ENCODE peak calls at places on chromosomes 4 and X, in nine cellular contexts. One of them, this sample, is unnamed. For H3K36me3, the result is how much of the 10 kb centered on the place peaks cover.

GRCh38 chr4:54625391-54625790 is 32.4 kb upstream of the KIT start:
- DNase-seq in vagina: no peak
- DNase-seq in H1: no peak
- DNase-seq in suprapubic skin: no peak
- DNase-seq in right lobe of liver: no peak
- DNase-seq in IMR-90: no peak
- DNase-seq in thyroid gland: no peak
- DNase-seq in K562: no peak
- DNase-seq in HCT116: no peak
- DNase-seq in this sample: no peak

GRCh38 chr4:3215256-3215655 is 33.7 kb upstream of the MSANTD1 start:
- DNase-seq in IMR-90: no peak
- DNase-seq in thyroid gland: no peak
- DNase-seq in K562: no peak
- DNase-seq in right lobe of liver: no peak
- DNase-seq in suprapubic skin: peak
- DNase-seq in H1: no peak
- DNase-seq in vagina: no peak
- DNase-seq in HCT116: no peak
- DNase-seq in this sample: no peak

GRCh38 chrX:4708970-4709760 is 995.7 kb upstream of the PRKX start:
- DNase-seq in IMR-90: no peak
- DNase-seq in vagina: no peak
- DNase-seq in right lobe of liver: no peak
- DNase-seq in suprapubic skin: no peak
- DNase-seq in thyroid gland: no peak
- DNase-seq in K562: no peak
- DNase-seq in H1: no peak
- DNase-seq in HCT116: no peak
- DNase-seq in this sample: peak

GRCh38 chr4:15729910-15730533 is 27.2 kb downstream of the BST1 start:
- DNase-seq in HCT116: peak
- DNase-seq in thyroid gland: no peak
- DNase-seq in suprapubic skin: no peak
- DNase-seq in vagina: no peak
- DNase-seq in right lobe of liver: no peak
- DNase-seq in K562: peak
- DNase-seq in IMR-90: peak
- DNase-seq in H1: no peak
- DNase-seq in this sample: peak

GRCh38 chr4:107500551-107500950 is 219.5 kb downstream of the PAPSS1 start:
- DNase-seq in IMR-90: no peak
- DNase-seq in suprapubic skin: no peak
- DNase-seq in H1: no peak
- DNase-seq in right lobe of liver: no peak
- DNase-seq in K562: no peak
- DNase-seq in thyroid gland: no peak
- DNase-seq in vagina: no peak
- DNase-seq in HCT116: no peak
- DNase-seq in this sample: no peak

GRCh38 chr4:34182346-34182745 is 2062.0 kb downstream of the ARAP2 start:
- DNase-seq in vagina: no peak
- DNase-seq in right lobe of liver: no peak
- DNase-seq in suprapubic skin: no peak
- DNase-seq in IMR-90: peak
- DNase-seq in K562: no peak
- DNase-seq in HCT116: no peak
- DNase-seq in thyroid gland: no peak
- DNase-seq in H1: no peak
- DNase-seq in this sample: no peak

GRCh38 chr4:21512351-21512750 is 436.2 kb downstream of the KCNIP4 start:
- DNase-seq in right lobe of liver: no peak
- DNase-seq in IMR-90: peak
- DNase-seq in H1: no peak
- DNase-seq in thyroid gland: no peak
- DNase-seq in K562: peak
- DNase-seq in HCT116: peak
- DNase-seq in vagina: no peak
- DNase-seq in suprapubic skin: no peak
- DNase-seq in this sample: no peak

GRCh38 chrX:68146054-68146453 is 287.2 kb downstream of the OPHN1 start:
- DNase-seq in vagina: no peak
- DNase-seq in IMR-90: peak
- DNase-seq in suprapubic skin: no peak
- DNase-seq in K562: peak
- DNase-seq in right lobe of liver: no peak
- DNase-seq in HCT116: peak
- DNase-seq in H1: no peak
- DNase-seq in thyroid gland: no peak
- DNase-seq in this sample: no peak

GRCh38 chr4:138910201-138910913 is 105.2 kb upstream of the NOCT start:
- DNase-seq in H1: no peak
- DNase-seq in K562: no peak
- DNase-seq in thyroid gland: no peak
- DNase-seq in suprapubic skin: no peak
- DNase-seq in vagina: no peak
- DNase-seq in right lobe of liver: no peak
- DNase-seq in IMR-90: peak
- DNase-seq in HCT116: no peak
- DNase-seq in this sample: peak

DNA sequence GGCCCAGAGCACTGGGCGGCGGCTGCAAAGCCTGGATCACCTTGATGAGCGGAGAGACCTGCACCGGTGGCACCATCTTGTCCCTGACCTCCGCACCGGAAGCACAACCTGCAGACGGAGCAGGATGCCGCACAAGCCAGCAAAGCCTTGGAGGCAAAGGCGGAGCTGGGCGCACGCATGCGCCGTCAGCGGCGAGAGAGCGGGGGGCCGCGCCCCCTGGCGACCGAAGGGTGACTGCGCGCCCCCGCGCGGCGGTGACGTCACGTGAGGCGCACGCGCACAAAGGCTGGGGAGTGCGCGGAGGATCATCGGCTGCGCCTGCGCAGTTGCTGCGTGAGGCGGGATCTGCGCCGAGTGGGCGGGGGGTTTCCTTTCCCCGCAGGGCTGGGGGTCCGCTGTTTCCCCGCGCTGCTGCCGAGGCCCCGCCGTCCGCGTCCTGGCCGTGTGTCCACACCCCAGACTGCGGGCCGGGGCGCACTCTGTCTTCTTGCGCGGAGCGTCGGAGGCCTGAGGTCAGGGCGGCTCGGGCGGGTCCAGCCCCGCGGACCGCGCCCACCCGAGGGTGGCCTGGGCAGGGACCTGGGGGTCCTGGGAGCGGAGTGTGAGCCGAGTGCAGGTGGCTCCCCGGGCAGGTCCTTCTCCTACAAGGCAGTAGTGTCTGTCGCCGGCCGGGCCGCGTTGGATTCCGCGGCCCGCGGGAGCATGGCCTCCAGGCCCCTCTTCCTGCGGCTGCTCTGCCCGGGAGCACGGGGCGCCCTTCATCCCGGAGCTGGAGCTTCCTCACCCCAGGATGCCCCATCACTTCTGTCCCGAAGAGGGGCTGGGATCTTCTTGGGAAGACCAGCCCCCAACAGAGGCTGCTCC is at the start of the genes ATP5ME and MYL5:
- DNase-seq in suprapubic skin: peak
- DNase-seq in K562: peak
- DNase-seq in thyroid gland: peak
- DNase-seq in H1: peak
- DNase-seq in vagina: peak
- DNase-seq in right lobe of liver: peak
- DNase-seq in HCT116: peak
- DNase-seq in IMR-90: peak
- DNase-seq in this sample: peak
- TF ChIP-seq POLR2A in suprapubic skin: no peak
- TF ChIP-seq POLR2A in K562: peak
- TF ChIP-seq POLR2A in thyroid gland: peak
- TF ChIP-seq POLR2A in H1: no peak
- TF ChIP-seq POLR2A in vagina: peak
- TF ChIP-seq POLR2A in right lobe of liver: peak
- TF ChIP-seq POLR2A in HCT116: peak
- TF ChIP-seq POLR2A in IMR-90: peak
- TF ChIP-seq POLR2A in this sample: peak

GRCh38 chrX:41142130-41142529 is 56.9 kb downstream of the USP9X start:
- DNase-seq in H1: no peak
- DNase-seq in K562: no peak
- DNase-seq in thyroid gland: no peak
- DNase-seq in vagina: no peak
- DNase-seq in right lobe of liver: no peak
- DNase-seq in suprapubic skin: no peak
- DNase-seq in IMR-90: no peak
- DNase-seq in HCT116: no peak
- DNase-seq in this sample: no peak
- H3K36me3 ChIP-seq in H1: under half
- H3K36me3 ChIP-seq in K562: half or more
- H3K36me3 ChIP-seq in thyroid gland: under half
- H3K36me3 ChIP-seq in vagina: under half
- H3K36me3 ChIP-seq in right lobe of liver: under half
- H3K36me3 ChIP-seq in suprapubic skin: under half
- H3K36me3 ChIP-seq in IMR-90: under half
- H3K36me3 ChIP-seq in HCT116: under half
- H3K36me3 ChIP-seq in this sample: under half

GRCh38 chrX:149470960-149471359 is 34.1 kb downstream of the IDS start:
- DNase-seq in K562: peak
- DNase-seq in vagina: no peak
- DNase-seq in right lobe of liver: peak
- DNase-seq in HCT116: peak
- DNase-seq in thyroid gland: peak
- DNase-seq in suprapubic skin: peak
- DNase-seq in IMR-90: peak
- DNase-seq in H1: peak
- DNase-seq in this sample: peak
- TF ChIP-seq CTCF in K562: peak
- TF ChIP-seq CTCF in vagina: peak
- TF ChIP-seq CTCF in right lobe of liver: peak
- TF ChIP-seq CTCF in HCT116: peak
- TF ChIP-seq CTCF in thyroid gland: peak
- TF ChIP-seq CTCF in suprapubic skin: peak
- TF ChIP-seq CTCF in IMR-90: peak
- TF ChIP-seq CTCF in H1: peak
- TF ChIP-seq CTCF in this sample: peak

DNA sequence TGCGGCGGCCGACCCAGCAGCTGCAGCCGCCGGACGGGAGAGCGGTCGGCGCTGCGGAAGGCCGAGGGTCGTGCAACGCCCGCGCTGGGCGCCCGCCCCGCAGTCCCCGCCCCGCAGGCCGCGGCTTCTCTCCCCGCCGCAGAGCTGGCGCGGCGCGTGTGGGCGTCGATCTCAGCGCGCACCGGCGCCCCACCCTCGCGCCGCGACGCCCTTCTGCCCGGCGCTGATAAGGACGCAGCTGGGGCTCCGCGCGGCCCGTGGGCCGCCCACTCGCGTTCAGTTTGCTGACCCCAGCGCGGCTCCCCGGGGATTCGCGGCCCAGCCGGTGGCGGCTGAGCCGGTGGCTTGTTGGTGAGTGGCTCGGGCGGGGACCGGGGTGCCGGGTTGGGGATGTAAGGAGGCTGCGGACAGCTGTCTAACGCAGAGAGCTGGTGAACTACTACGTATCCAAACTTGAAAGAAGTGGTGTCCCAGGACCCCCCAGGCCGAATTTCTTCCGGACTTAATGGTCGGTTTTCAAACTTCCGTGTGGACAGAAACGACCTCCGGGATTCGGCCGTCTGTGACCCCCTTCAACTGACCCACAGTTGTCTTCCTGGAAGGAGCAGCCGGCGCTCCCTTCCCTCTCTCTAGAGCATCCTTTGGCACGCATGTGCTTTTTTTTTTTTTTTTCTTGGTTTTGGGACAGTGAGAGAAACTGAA is 1.6 kb downstream of the FHDC1 start:
- DNase-seq in thyroid gland: peak
- DNase-seq in suprapubic skin: no peak
- DNase-seq in H1: no peak
- DNase-seq in HCT116: no peak
- DNase-seq in K562: peak
- DNase-seq in right lobe of liver: peak
- DNase-seq in IMR-90: peak
- DNase-seq in vagina: no peak
- DNase-seq in this sample: peak
- TF ChIP-seq POLR2A in thyroid gland: peak
- TF ChIP-seq POLR2A in suprapubic skin: no peak
- TF ChIP-seq POLR2A in H1: no peak
- TF ChIP-seq POLR2A in HCT116: no peak
- TF ChIP-seq POLR2A in K562: no peak
- TF ChIP-seq POLR2A in right lobe of liver: no peak
- TF ChIP-seq POLR2A in IMR-90: no peak
- TF ChIP-seq POLR2A in vagina: no peak
- TF ChIP-seq POLR2A in this sample: peak